ENCODE peak calls at places on chromosomes 4 and X, in four cellular contexts. Y is astrocyte of the spinal cord; N is activated CD4-positive, alpha-beta T cell treated with anti-CD3 and anti-CD28 coated beads, Interleukin-2, amount 50 U/mL, for 1 hour; I is GM12878. B is an unnamed sample.

GRCh38 chr4:169286562-169287301 is 16.0 kb upstream of the SH3RF1 start:
- DNase-seq in Y (no peak), N (no peak), I (no peak), B (no peak)

GRCh38 chr4:8586671-8587468 is 5.7 kb upstream of the CPZ start:
- DNase-seq in Y (no peak), N (no peak), I (no peak), B (no peak)

GRCh38 chr4:61200195-61200990 is at the start of gene ADGRL3:
- DNase-seq in Y (peak; percentile 50), N (no peak), I (no peak), B (no peak)

GRCh38 chrX:47482065-47482511 is 934 bp downstream of the ZNF41 start:
- DNase-seq in Y (no peak), N (no peak), I (no peak), B (no peak)

GRCh38 chr4:140266958-140267568 is 106.4 kb upstream of the SCOC start:
- DNase-seq in Y (peak; percentile 84), N (no peak), I (no peak), B (no peak)

GRCh38 chr4:173699841-173700475 is 169.9 kb upstream of the HAND2 start:
- DNase-seq in Y (no peak), N (no peak), I (no peak), B (no peak)

GRCh38 chrX:112769034-112769433 is 71.6 kb downstream of the AMOT start:
- DNase-seq in Y (no peak), N (no peak), I (no peak), B (no peak)

GRCh38 chrX:11758400-11759171 is 549 bp downstream of the MSL3 start:
- DNase-seq in Y (peak; percentile 84), N (peak; percentile 86), I (no peak), B (peak; percentile 86)

GRCh38 chrX:46180258-46180687 is 364.9 kb downstream of the ZNF674 start:
- DNase-seq in Y (peak; percentile 95), N (no peak), I (peak; percentile 49), B (no peak)

GRCh38 chr4:161762796-161763195 is 401.0 kb downstream of the FSTL5 start:
- DNase-seq in Y (peak; percentile 88), N (no peak), I (no peak), B (no peak)

GRCh38 chr4:138821321-138821720 is 194.3 kb upstream of the NOCT start:
- DNase-seq in Y (no peak), N (no peak), I (no peak), B (no peak)

GRCh38 chrX:77451041-77451440 is 3.9 kb downstream of the FGF16 start:
- DNase-seq in Y (peak; percentile 55), N (no peak), I (no peak), B (no peak)

GRCh38 chr4:3830774-3831528 is 64.8 kb downstream of the ADRA2C start:
- DNase-seq in Y (no peak), N (no peak), I (no peak), B (no peak)

GRCh38 chr4:73866236-73866635 is 3.0 kb upstream of the CXCL1 start:
- DNase-seq in Y (no peak), N (no peak), I (no peak), B (no peak)

GRCh38 chrX:4382273-4382672 is 668.8 kb upstream of the PRKX start:
- DNase-seq in Y (no peak), N (no peak), I (no peak), B (no peak)

GRCh38 chr4:170979736-170980135 is 833.5 kb upstream of the GALNTL6 start:
- DNase-seq in Y (peak; percentile 58), N (no peak), I (no peak), B (no peak)

GRCh38 chr4:139301821-139302611 is at the start of gene NDUFC1:
- DNase-seq in Y (peak; percentile 52), N (peak; percentile 62), I (peak; percentile 41), B (peak; percentile 53)

GRCh38 chr4:170988446-170988845 is 824.8 kb upstream of the GALNTL6 start:
- DNase-seq in Y (no peak), N (no peak), I (no peak), B (no peak)

GRCh38 chr4:7266525-7267292 is 74.4 kb downstream of the SORCS2 start:
- DNase-seq in Y (peak; percentile 77), N (no peak), I (no peak), B (no peak)

GRCh38 chr4:27084685-27085356 is 224.2 kb downstream of the STIM2 start:
- DNase-seq in Y (peak; percentile 34), N (peak; percentile 3), I (no peak), B (peak; percentile 42)

GRCh38 chrX:69032601-69033000 is 132.7 kb downstream of the PJA1 start:
- DNase-seq in Y (no peak), N (no peak), I (no peak), B (peak; percentile 46)

GRCh38 chr4:153785830-153786721 is 2.8 kb downstream of the SFRP2 start:
- DNase-seq in Y (peak; percentile 49), N (no peak), I (no peak), B (no peak)

GRCh38 chr4:3288571-3289094 is 4.2 kb upstream of the RGS12 start:
- DNase-seq in Y (no peak), N (no peak), I (no peak), B (no peak)

GRCh38 chr4:153955306-153955705 is 166.4 kb upstream of the SFRP2 start:
- DNase-seq in Y (no peak), N (no peak), I (no peak), B (no peak)

GRCh38 chr4:10887600-10887999 is 203.0 kb upstream of the CLNK start:
- DNase-seq in Y (no peak), N (no peak), I (no peak), B (no peak)

GRCh38 chr4:185591679-185592141 is 56.4 kb upstream of the PDLIM3 start:
- DNase-seq in Y (no peak), N (no peak), I (no peak), B (no peak)

GRCh38 chr4:155566241-155566823 is 100.3 kb upstream of the GUCY1A1 start:
- DNase-seq in Y (no peak), N (no peak), I (no peak), B (no peak)

GRCh38 chr4:146338512-146338911 is 124.2 kb downstream of the REELD1 start:
- DNase-seq in Y (no peak), N (no peak), I (no peak), B (no peak)

GRCh38 chrX:16712116-16712824 is at the start of gene CTPS2:
- DNase-seq in Y (peak; percentile 60), N (peak; percentile 24), I (no peak), B (peak; percentile 67)

GRCh38 chrX:13053171-13053570 is 8.8 kb upstream of the FAM9C start:
- DNase-seq in Y (no peak), N (no peak), I (no peak), B (no peak)

GRCh38 chr4:179307297-179308136 is 1865.3 kb upstream of the AGA start:
- DNase-seq in Y (peak; percentile 17), N (no peak), I (peak; percentile 1), B (no peak)

GRCh38 chr4:65437102-65437501 is 233.2 kb downstream of the EPHA5 start:
- DNase-seq in Y (peak; percentile 20), N (no peak), I (no peak), B (no peak)

GRCh38 chrX:154918060-154918483 is 31.9 kb downstream of the F8A1 start:
- DNase-seq in Y (peak; percentile 80), N (no peak), I (peak; percentile 16), B (peak; percentile 55)

B was measured in ureter.